ENCODE peak calls at places on chromosomes 7 and 10, in ten cellular contexts. V is sigmoid colon; B is activated CD8-positive, alpha-beta memory T cell treated with anti-CD3 and anti-CD28 coated beads, Interleukin-2, amount 50 U/mL, for 48 hours; E is Calu3; Q is endothelial cell; W is stimulated activated CD4-positive, alpha-beta T cell treated with anti-CD3 and anti-CD28 coated beads, Interleukin-4, amount 100 ng/mL, for 24 hours; I is endothelial cell of umbilical vein; Z is activated T-cell treated with anti-CD3 and anti-CD28 coated beads for 1 hour; J is T-cell; H is ureter. R is an unnamed sample.

GRCh38 chr10:5485948-5486851 is 13.2 kb downstream of the CALML5 start:
- DNase-seq in Q (no peak), Z (no peak), E (no peak), I (no peak), V (peak), B (no peak), W (no peak), J (no peak), H (no peak), R (no peak)

GRCh38 chr10:52701647-52702046 is 70.9 kb downstream of the MBL2 start:
- DNase-seq in J (no peak), Q (no peak), V (no peak), W (no peak), E (no peak), I (no peak), Z (no peak), B (no peak), H (no peak), R (no peak)

GRCh38 chr7:42233939-42234338 is 3.1 kb downstream of the GLI3 start:
- DNase-seq in I (no peak), B (no peak), V (no peak), Q (no peak), W (no peak), Z (no peak), E (no peak), H (no peak), J (no peak), R (no peak)

GRCh38 chr10:126683466-126683865 is 13.0 kb upstream of the C10orf90 start:
- DNase-seq in J (no peak), I (no peak), Q (no peak), E (no peak), Z (no peak), H (no peak), B (no peak), V (no peak), W (no peak), R (no peak)

GRCh38 chr7:51452694-51453093 is 136.1 kb upstream of the COBL start:
- DNase-seq in W (no peak), I (no peak), J (no peak), Q (no peak), B (no peak), Z (no peak), E (no peak), H (no peak), V (no peak), R (no peak)

GRCh38 chr10:96598841-96599240 is 12.0 kb upstream of the TM9SF3 start:
- DNase-seq in B (no peak), H (no peak), J (no peak), Q (no peak), Z (no peak), V (no peak), E (no peak), W (no peak), I (no peak), R (no peak)

GRCh38 chr10:97572214-97572989 is at the start of gene ANKRD2:
- DNase-seq in I (peak), J (peak), H (peak), W (peak), Q (peak), E (peak), V (peak), B (peak), Z (peak), R (peak)

GRCh38 chr10:131452926-131453771 is 141.6 kb upstream of the TCERG1L start:
- DNase-seq in I (no peak), W (no peak), J (no peak), V (no peak), Q (no peak), B (peak), Z (no peak), H (no peak), E (no peak), R (peak)

GRCh38 chr7:13639416-13639815 is 350.1 kb downstream of the ETV1 start:
- DNase-seq in J (no peak), E (no peak), W (no peak), I (no peak), B (no peak), Q (no peak), H (no peak), Z (no peak), V (no peak), R (no peak)

R was measured in neuronal stem cell.